ENCODE peak calls at places on chromosome 2, in five cellular contexts. One of them, this sample, is unnamed.

GRCh38 chr2:238728322-238729260 is 119.3 kb upstream of the TWIST2 start:
- DNase-seq in GM23248: peak
- DNase-seq in AG10803: peak
- DNase-seq in NCI-H2081: no peak
- DNase-seq in CD4-positive, alpha-beta T cell: no peak
- DNase-seq in this sample: peak

GRCh38 chr2:133414486-133415209 is 153.6 kb downstream of the NCKAP5 start:
- DNase-seq in CD4-positive, alpha-beta T cell: no peak
- DNase-seq in NCI-H2081: no peak
- DNase-seq in GM23248: peak
- DNase-seq in AG10803: peak
- DNase-seq in this sample: no peak

GRCh38 chr2:85151026-85151425 is 17.8 kb downstream of the TCF7L1 start:
- DNase-seq in GM23248: peak
- DNase-seq in NCI-H2081: no peak
- DNase-seq in AG10803: no peak
- DNase-seq in CD4-positive, alpha-beta T cell: no peak
- DNase-seq in this sample: no peak

GRCh38 chr2:15750822-15751221 is 159.2 kb downstream of the DDX1 start:
- DNase-seq in GM23248: no peak
- DNase-seq in CD4-positive, alpha-beta T cell: no peak
- DNase-seq in NCI-H2081: no peak
- DNase-seq in AG10803: no peak
- DNase-seq in this sample: no peak

GRCh38 chr2:150663143-150663542 is 175.7 kb upstream of the RND3 start:
- DNase-seq in CD4-positive, alpha-beta T cell: no peak
- DNase-seq in NCI-H2081: no peak
- DNase-seq in AG10803: peak
- DNase-seq in GM23248: peak
- DNase-seq in this sample: peak

GRCh38 chr2:11738589-11739436 is 7.6 kb upstream of the LPIN1 start:
- DNase-seq in GM23248: peak
- DNase-seq in NCI-H2081: no peak
- DNase-seq in CD4-positive, alpha-beta T cell: no peak
- DNase-seq in AG10803: peak
- DNase-seq in this sample: peak

GRCh38 chr2:144414324-144414845 is 105.5 kb downstream of the ZEB2 start:
- DNase-seq in NCI-H2081: no peak
- DNase-seq in GM23248: peak
- DNase-seq in AG10803: peak
- DNase-seq in CD4-positive, alpha-beta T cell: no peak
- DNase-seq in this sample: peak

GRCh38 chr2:146666336-146666735 is 1178.5 kb upstream of the ACVR2A start:
- DNase-seq in CD4-positive, alpha-beta T cell: no peak
- DNase-seq in AG10803: no peak
- DNase-seq in NCI-H2081: no peak
- DNase-seq in GM23248: peak
- DNase-seq in this sample: no peak

GRCh38 chr2:223929575-223930001 is 15.5 kb downstream of the WDFY1 start:
- DNase-seq in AG10803: no peak
- DNase-seq in CD4-positive, alpha-beta T cell: no peak
- DNase-seq in GM23248: no peak
- DNase-seq in NCI-H2081: no peak
- DNase-seq in this sample: peak

GRCh38 chr2:234951386-234952269 is at the start of gene SH3BP4:
- DNase-seq in GM23248: peak
- DNase-seq in AG10803: peak
- DNase-seq in CD4-positive, alpha-beta T cell: peak
- DNase-seq in NCI-H2081: peak
- DNase-seq in this sample: peak

GRCh38 chr2:230685165-230685560 is 27.5 kb upstream of the CAB39 start:
- DNase-seq in CD4-positive, alpha-beta T cell: no peak
- DNase-seq in GM23248: no peak
- DNase-seq in AG10803: no peak
- DNase-seq in NCI-H2081: no peak
- DNase-seq in this sample: peak

GRCh38 chr2:38744399-38744780 is 6.8 kb downstream of the SRSF7 start:
- DNase-seq in AG10803: no peak
- DNase-seq in GM23248: no peak
- DNase-seq in NCI-H2081: no peak
- DNase-seq in CD4-positive, alpha-beta T cell: no peak
- DNase-seq in this sample: no peak

GRCh38 chr2:200226652-200227426 is 79.7 kb upstream of the SPATS2L start:
- DNase-seq in AG10803: no peak
- DNase-seq in NCI-H2081: no peak
- DNase-seq in CD4-positive, alpha-beta T cell: no peak
- DNase-seq in GM23248: no peak
- DNase-seq in this sample: no peak

GRCh38 chr2:223039618-223040017 is 12.4 kb upstream of the KCNE4 start:
- DNase-seq in CD4-positive, alpha-beta T cell: no peak
- DNase-seq in GM23248: no peak
- DNase-seq in AG10803: no peak
- DNase-seq in NCI-H2081: no peak
- DNase-seq in this sample: no peak

GRCh38 chr2:239188536-239188935 is 212.3 kb downstream of the HDAC4 start:
- DNase-seq in GM23248: no peak
- DNase-seq in CD4-positive, alpha-beta T cell: no peak
- DNase-seq in NCI-H2081: no peak
- DNase-seq in AG10803: no peak
- DNase-seq in this sample: no peak

GRCh38 chr2:74772071-74772470 is 61.9 kb upstream of the HK2 start:
- DNase-seq in CD4-positive, alpha-beta T cell: no peak
- DNase-seq in NCI-H2081: no peak
- DNase-seq in GM23248: no peak
- DNase-seq in AG10803: peak
- DNase-seq in this sample: peak

GRCh38 chr2:55425449-55425848 is 5.8 kb upstream of the CCDC88A start:
- DNase-seq in NCI-H2081: no peak
- DNase-seq in CD4-positive, alpha-beta T cell: no peak
- DNase-seq in GM23248: peak
- DNase-seq in AG10803: peak
- DNase-seq in this sample: peak